ENCODE peak calls at places on chromosomes 11 and 22, in nine cellular contexts. Q is naive thymus-derived CD8-positive, alpha-beta T cell; Y is stimulated activated CD8-positive, alpha-beta memory T cell treated with anti-CD3 and anti-CD28 coated beads, Interleukin-4, amount 100 ng/mL, for 1 hour; U is NCI-H1417; S is pulmonary artery endothelial cell; D is non-pigmented ciliary epithelial cell; L is SJCRH30; R is small intestine; W is activated CD4-positive, alpha-beta T cell treated with anti-CD3 and anti-CD28 coated beads, Interleukin-2, amount 10 ng/mL, durations not matched to agents 7 days and 5 days. K is an unnamed sample.

GRCh38 chr11:102850973-102851745 is 7.8 kb upstream of the MMP3 start:
- DNase-seq in Q (no peak), Y (no peak), U (no peak), S (no peak), D (peak; percentile 71), L (no peak), R (peak; percentile 64), W (no peak), K (no peak)

GRCh38 chr11:17655682-17656081 is 63.7 kb upstream of the MYOD1 start:
- DNase-seq in Q (no peak), Y (no peak), U (no peak), S (no peak), D (no peak), L (no peak), R (no peak), W (no peak), K (no peak)

GRCh38 chr11:84355911-84356310 is 1069.7 kb upstream of the CCDC90B start:
- DNase-seq in Q (no peak), Y (no peak), U (no peak), S (no peak), D (no peak), L (no peak), R (no peak), W (no peak), K (no peak)

GRCh38 chr11:125165664-125166346 is 1.3 kb downstream of the PKNOX2 start:
- DNase-seq in Q (no peak), Y (no peak), U (no peak), S (no peak), D (no peak), L (peak; percentile 14), R (no peak), W (no peak), K (no peak)

GRCh38 chr11:107545101-107545514 is 20.4 kb downstream of the ALKBH8 start:
- DNase-seq in Q (no peak), Y (no peak), U (no peak), S (peak; percentile 55), D (peak; percentile 74), L (no peak), R (no peak), W (no peak), K (no peak)

GRCh38 chr11:59144096-59144495 is 1.4 kb downstream of the FAM111A start:
- DNase-seq in Q (no peak), Y (no peak), U (no peak), S (no peak), D (no peak), L (no peak), R (peak; percentile 12), W (no peak), K (no peak)

GRCh38 chr11:76150141-76150540 is 56.2 kb downstream of the WNT11 start:
- DNase-seq in Q (no peak), Y (no peak), U (no peak), S (no peak), D (no peak), L (no peak), R (no peak), W (no peak), K (no peak)

GRCh38 chr11:119424276-119424675 is 1.3 kb upstream of the THY1 start:
- DNase-seq in Q (no peak), Y (no peak), U (no peak), S (no peak), D (no peak), L (no peak), R (no peak), W (no peak), K (no peak)

GRCh38 chr11:68371176-68372041 is 59.0 kb downstream of the LRP5 start:
- DNase-seq in Q (no peak), Y (no peak), U (no peak), S (no peak), D (no peak), L (no peak), R (no peak), W (no peak), K (no peak)

GRCh38 chr11:93370260-93370659 is 39.7 kb downstream of the DEUP1 start:
- DNase-seq in Q (no peak), Y (no peak), U (no peak), S (no peak), D (peak; percentile 8), L (no peak), R (no peak), W (no peak), K (no peak)

GRCh38 chr22:28172948-28173360 is 253.9 kb upstream of the PITPNB start:
- DNase-seq in Q (no peak), Y (no peak), U (no peak), S (no peak), D (no peak), L (no peak), R (peak; percentile 78), W (no peak), K (no peak)

GRCh38 chr11:6405039-6405667 is 13.7 kb downstream of the APBB1 start:
- DNase-seq in Q (no peak), Y (no peak), U (peak; percentile 83), S (no peak), D (no peak), L (no peak), R (no peak), W (no peak), K (no peak)